ENCODE peak calls at places on chromosomes 11 and 22, in five cellular contexts. D, F, R, Z and C are unnamed samples.
A peak's percentile ranks its signal among the peaks of the same experiment; 100 is the strongest.

GRCh38 chr11:119062779-119063178 is 4.8 kb upstream of the VPS11 start:
- DNase-seq in R (no peak), F (no peak), Z (no peak), D (peak; percentile 54), C (no peak)

GRCh38 chr11:92240946-92241345 is 16.3 kb downstream of the FAT3 start:
- DNase-seq in D (no peak), F (no peak), R (no peak), Z (no peak), C (no peak)

GRCh38 chr22:38271927-38272372 is 860 bp downstream of the TMEM184B start:
- DNase-seq in Z (peak; percentile 49), D (peak; percentile 71), R (no peak), F (no peak), C (no peak)

GRCh38 chr11:66157182-66157864 is 87.3 kb downstream of the PACS1 start:
- DNase-seq in Z (no peak), F (no peak), R (no peak), D (no peak), C (no peak)

GRCh38 chr11:45885274-45885920 is at the start of gene MAPK8IP1:
- DNase-seq in D (peak; percentile 62), Z (no peak), R (peak; percentile 64), F (peak; percentile 80), C (peak; percentile 78)

GRCh38 chr22:38850941-38851849 is 7.4 kb upstream of the NPTXR start:
- DNase-seq in F (no peak), D (no peak), Z (no peak), R (peak; percentile 18), C (no peak)

GRCh38 chr11:130049260-130049659 is 20.4 kb upstream of the APLP2 start:
- DNase-seq in Z (no peak), F (no peak), R (no peak), D (no peak), C (no peak)

GRCh38 chr11:68411501-68411991 is 49.0 kb upstream of the PPP6R3 start:
- DNase-seq in R (peak; percentile 93), Z (no peak), D (peak; percentile 88), F (no peak), C (no peak)

GRCh38 chr11:6443269-6444003 is 2.6 kb upstream of the HPX start:
- DNase-seq in R (no peak), D (peak; percentile 63), Z (peak; percentile 38), F (peak; percentile 76), C (peak; percentile 63)

GRCh38 chr11:34926101-34926830 is 9.8 kb downstream of the PDHX start:
- DNase-seq in Z (no peak), D (no peak), R (no peak), F (peak; percentile 54), C (no peak)

GRCh38 chr11:28939381-28939780 is 831.2 kb downstream of the METTL15 start:
- DNase-seq in D (no peak), Z (no peak), R (no peak), F (no peak), C (no peak)

GRCh38 chr11:58513747-58514367 is 6.0 kb upstream of the OR5B21 start:
- DNase-seq in R (no peak), Z (no peak), F (peak; percentile 52), D (no peak), C (peak; percentile 51)

GRCh38 chr22:39097098-39098020 is at the start of gene APOBEC3H:
- DNase-seq in F (peak; percentile 24), D (no peak), R (peak; percentile 66), Z (no peak), C (no peak)

GRCh38 chr22:19517919-19518567 is 6.2 kb downstream of the CLDN5 start:
- DNase-seq in F (no peak), D (no peak), R (no peak), Z (no peak), C (no peak)

GRCh38 chr22:35638408-35638807 is 9.8 kb upstream of the APOL6 start:
- DNase-seq in F (peak; percentile 24), Z (peak; percentile 75), R (no peak), D (no peak), C (no peak)

GRCh38 chr11:117300301-117300700 is 9.2 kb downstream of the BACE1-AS start:
- DNase-seq in Z (no peak), D (no peak), F (peak; percentile 51), R (no peak), C (peak; percentile 48)

GRCh38 chr11:27703453-27703852 is 3.2 kb upstream of the BDNF start:
- DNase-seq in R (no peak), Z (no peak), D (no peak), F (no peak), C (no peak)
- TF ChIP-seq CTCF in R (no peak), Z (no peak), D (no peak), F (no peak), C (no peak)

GRCh38 chr11:63683133-63683991 is 2.1 kb downstream of the RTN3 start:
- DNase-seq in Z (no peak), F (no peak), D (no peak), R (no peak), C (no peak)

GRCh38 chr11:63682045-63682915 is 980 bp downstream of the RTN3 start:
- DNase-seq in D (no peak), F (peak; percentile 44), R (no peak), Z (no peak), C (peak; percentile 53)

GRCh38 chr11:63681208-63682044 is at the start of gene RTN3:
- DNase-seq in Z (peak; percentile 95), F (peak; percentile 98), D (peak; percentile 98), R (peak; percentile 99), C (peak; percentile 98)

GRCh38 chr11:63680842-63681207 is 475 bp upstream of the RTN3 start:
- DNase-seq in Z (no peak), D (no peak), F (no peak), R (no peak), C (no peak)
- TF ChIP-seq CTCF in Z (no peak), D (no peak), F (no peak), R (no peak), C (no peak)

GRCh38 chr11:111976614-111977140 is 39.5 kb downstream of the DIXDC1 start:
- DNase-seq in F (peak; percentile 49), R (no peak), D (no peak), Z (no peak), C (peak; percentile 21)

GRCh38 chr11:111980062-111980461 is 42.9 kb downstream of the DIXDC1 start:
- DNase-seq in Z (no peak), R (no peak), D (no peak), F (no peak), C (no peak)

GRCh38 chr11:111976119-111976518 is 39.0 kb downstream of the DIXDC1 start:
- DNase-seq in R (no peak), D (no peak), F (no peak), Z (no peak), C (no peak)

GRCh38 chr11:111977141-111978027 is 40.2 kb downstream of the DIXDC1 start:
- DNase-seq in R (peak; percentile 75), D (peak; percentile 68), F (peak; percentile 61), Z (peak; percentile 43), C (peak; percentile 81)

GRCh38 chr11:111978028-111978771 is 41.1 kb downstream of the DIXDC1 start:
- DNase-seq in D (no peak), F (peak; percentile 85), Z (peak; percentile 64), R (no peak), C (peak; percentile 44)
- TF ChIP-seq CTCF in D (no peak), F (no peak), Z (no peak), R (no peak), C (no peak)

GRCh38 chr11:17929171-17929570 is 83.7 kb downstream of the SERGEF start:
- DNase-seq in F (no peak), Z (no peak), D (no peak), R (no peak), C (no peak)

GRCh38 chr11:17931595-17931994 is 81.3 kb downstream of the SERGEF start:
- DNase-seq in R (no peak), D (no peak), F (no peak), Z (no peak), C (no peak)

GRCh38 chr11:17927643-17928343 is 85.1 kb downstream of the SERGEF start:
- DNase-seq in Z (no peak), D (no peak), F (no peak), R (no peak), C (no peak)

GRCh38 chr11:17932472-17932871 is 80.4 kb downstream of the SERGEF start:
- DNase-seq in F (no peak), Z (no peak), R (no peak), D (no peak), C (no peak)

GRCh38 chr11:17930544-17931144 is 82.2 kb downstream of the SERGEF start:
- DNase-seq in Z (no peak), R (no peak), F (no peak), D (no peak), C (no peak)
- TF ChIP-seq CTCF in Z (no peak), R (no peak), F (no peak), D (no peak), C (no peak)

DNA sequence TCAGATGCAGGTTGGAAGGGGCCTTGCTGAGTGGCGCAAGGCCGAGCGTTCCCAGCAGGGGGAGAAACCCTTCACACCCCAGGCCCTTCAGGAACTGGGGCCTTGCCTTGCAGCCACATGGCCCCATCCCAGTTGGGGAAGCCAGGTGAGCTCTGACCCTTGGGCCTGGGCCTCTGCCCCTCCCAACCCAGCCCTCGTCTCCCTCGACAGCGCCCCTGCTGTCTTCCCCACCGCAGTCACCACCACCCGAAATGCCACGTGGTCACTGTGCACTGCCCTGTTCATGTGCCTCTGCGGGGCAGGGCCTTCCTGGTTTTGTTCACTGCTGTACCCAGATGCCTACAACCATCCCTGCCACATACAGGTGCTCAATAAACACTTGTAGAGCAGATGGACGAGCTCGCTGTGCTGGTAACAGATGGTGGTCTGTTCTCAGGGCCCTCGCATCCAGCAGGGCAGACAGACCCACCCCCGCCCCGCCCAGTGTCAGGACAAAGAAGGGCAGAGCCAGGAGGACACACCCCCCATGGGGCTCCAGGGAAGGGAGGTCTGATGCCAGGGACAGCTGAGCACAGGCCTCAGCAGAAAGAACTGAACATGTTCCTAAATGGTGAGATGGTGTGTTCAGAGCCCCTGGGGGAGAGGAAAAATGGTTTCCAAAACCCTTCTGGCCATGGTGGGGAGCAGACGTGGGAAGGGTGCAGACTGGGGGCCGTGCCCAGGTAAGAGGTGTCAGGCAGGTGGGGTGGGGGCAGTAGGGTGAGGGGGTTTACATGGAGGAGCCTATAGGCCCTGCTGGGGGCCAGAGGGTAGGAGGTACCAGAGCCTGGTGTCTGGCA is 3.7 kb downstream of the POLR2L start:
- DNase-seq in Z (no peak), F (no peak), R (peak; percentile 79), D (no peak), C (peak; percentile 69)
- TF ChIP-seq CTCF in Z (peak; percentile 13), F (peak; percentile 28), R (no peak), D (peak; percentile 20), C (peak; percentile 60)

GRCh38 chr11:88979641-88980040 is 86.1 kb downstream of the GRM5 start:
- DNase-seq in F (no peak), Z (no peak), R (no peak), D (no peak), C (no peak)
- TF ChIP-seq CTCF in F (no peak), Z (no peak), R (no peak), D (no peak), C (no peak)

GRCh38 chr22:47452184-47452583 is 689.7 kb downstream of the TBC1D22A start:
- DNase-seq in F (no peak), Z (no peak), R (no peak), D (no peak), C (no peak)
- TF ChIP-seq CTCF in F (no peak), Z (no peak), R (no peak), D (no peak), C (no peak)